ENCODE peak calls at places on chromosomes 13 and 19, in five cellular contexts. B is M059J; F is stimulated activated CD4-positive, alpha-beta T cell treated with anti-CD3 and anti-CD28 coated beads, Interleukin-4, amount 100 ng/mL, for 24 hours; X is activated T-cell treated with anti-CD3 and anti-CD28 coated beads, Interleukin-2, amount 50 U/mL, for 24 hours; A is mesendoderm. H is an unnamed sample.

GRCh38 chr19:30671622-30672051 is 299.5 kb downstream of the ZNF536 start:
- DNase-seq in B (no peak), X (no peak), F (no peak), A (no peak), H (no peak)

GRCh38 chr13:43543331-43543730 is 243.4 kb downstream of the ENOX1 start:
- DNase-seq in A (no peak), X (no peak), F (no peak), B (no peak), H (no peak)

GRCh38 chr13:25067054-25067453 is 28.9 kb upstream of the PABPC3 start:
- DNase-seq in A (peak), F (no peak), B (no peak), X (no peak), H (no peak)

GRCh38 chr13:30739646-30740642 is 4.6 kb downstream of the ALOX5AP start:
- DNase-seq in X (peak), B (peak), F (peak), A (peak), H (no peak)

GRCh38 chr13:110726726-110727125 is 13.2 kb downstream of the ING1 start:
- DNase-seq in A (no peak), F (peak), X (peak), B (no peak), H (no peak)

GRCh38 chr19:4707956-4708650 is 15.5 kb downstream of the DPP9 start:
- DNase-seq in F (no peak), B (no peak), X (no peak), A (no peak), H (no peak)

GRCh38 chr19:17680235-17680722 is 7.9 kb downstream of the UNC13A start:
- DNase-seq in X (peak), F (peak), A (peak), B (peak), H (peak)

GRCh38 chr19:42068361-42068755 is 1.6 kb downstream of the GRIK5 start:
- DNase-seq in F (no peak), X (no peak), B (no peak), A (no peak), H (no peak)

GRCh38 chr13:20702945-20703784 is at the start of gene IL17D:
- DNase-seq in X (peak), A (no peak), F (peak), B (peak), H (peak)

GRCh38 chr19:41657157-41657556 is 30.3 kb upstream of the CEACAM4 start:
- DNase-seq in F (no peak), X (no peak), A (no peak), B (no peak), H (no peak)

GRCh38 chr13:80371840-80372509 is 31.0 kb upstream of the SPRY2 start:
- DNase-seq in X (no peak), F (no peak), B (no peak), A (no peak), H (no peak)